ENCODE peak calls at places on chromosome 10, in four cellular contexts. U is cardiac fibroblast, I is neural progenitor cell, T is prostate gland. P is an unnamed sample.

GRCh38 chr10:14880201-14880600 is 1.5 kb downstream of the SUV39H2 start:
- DNase-seq in T (no peak), I (no peak), U (peak), P (peak)

GRCh38 chr10:65270969-65271368 is 1654.9 kb upstream of the LRRTM3 start:
- DNase-seq in I (no peak), T (no peak), U (no peak), P (no peak)

GRCh38 chr10:49330127-49330665 is 31.2 kb downstream of the C10orf71 start:
- DNase-seq in I (no peak), T (no peak), U (no peak), P (no peak)

GRCh38 chr10:93445097-93445960 is 36.8 kb downstream of the MYOF start:
- DNase-seq in U (peak), T (peak), I (peak), P (peak)

GRCh38 chr10:61902448-61903183 is 1.1 kb downstream of the ARID5B start:
- DNase-seq in I (peak), U (peak), T (peak), P (peak)

GRCh38 chr10:50563906-50564305 is 59.9 kb downstream of the SGMS1 start:
- DNase-seq in U (no peak), I (no peak), T (no peak), P (no peak)

GRCh38 chr10:14074062-14074884 is 256.5 kb downstream of the FRMD4A start:
- DNase-seq in T (peak), U (peak), I (no peak), P (peak)

GRCh38 chr10:51389415-51390342 is 309.7 kb downstream of the CSTF2T start:
- DNase-seq in T (peak), U (peak), I (peak), P (peak)

GRCh38 chr10:38157270-38157685 is 63.1 kb downstream of the ZNF37A start:
- DNase-seq in U (no peak), T (no peak), I (no peak), P (no peak)

GRCh38 chr10:7035111-7035761 is 375.6 kb downstream of the SFMBT2 start:
- DNase-seq in T (no peak), U (no peak), I (no peak), P (no peak)

GRCh38 chr10:29102636-29103035 is 186.2 kb upstream of the LYZL1 start:
- DNase-seq in T (no peak), I (no peak), U (no peak), P (no peak)

GRCh38 chr10:17533731-17534130 is 79.3 kb upstream of the ST8SIA6 start:
- DNase-seq in I (no peak), U (peak), T (no peak), P (peak)

GRCh38 chr10:91422915-91423314 is 12.8 kb downstream of the HECTD2 start:
- DNase-seq in I (no peak), T (no peak), U (no peak), P (no peak)

GRCh38 chr10:131456411-131456810 is 144.9 kb upstream of the TCERG1L start:
- DNase-seq in I (no peak), T (no peak), U (no peak), P (no peak)

GRCh38 chr10:131869344-131869743 is 31.5 kb upstream of the PPP2R2D start:
- DNase-seq in I (no peak), T (no peak), U (no peak), P (no peak)

GRCh38 chr10:15146366-15146765 is 22.1 kb downstream of the NMT2 start:
- DNase-seq in U (no peak), T (no peak), I (peak), P (no peak)

GRCh38 chr10:30980951-30981616 is 50.6 kb downstream of the ZNF438 start:
- DNase-seq in T (peak), I (no peak), U (peak), P (peak)

GRCh38 chr10:6607187-6607586 is 27.1 kb upstream of the PRKCQ start:
- DNase-seq in T (no peak), I (no peak), U (no peak), P (no peak)

GRCh38 chr10:44253769-44254462 is 131.0 kb downstream of the CXCL12 start:
- DNase-seq in T (peak), I (no peak), U (peak), P (peak)

GRCh38 chr10:79112898-79113431 is 44.2 kb downstream of the ZMIZ1 start:
- DNase-seq in I (no peak), T (peak), U (peak), P (peak)

GRCh38 chr10:42962902-42963231 is 114.0 kb upstream of the RET start:
- DNase-seq in T (no peak), I (no peak), U (no peak), P (no peak)

GRCh38 chr10:67629461-67629971 is 66.5 kb downstream of the CTNNA3 start:
- DNase-seq in I (peak), U (peak), T (no peak), P (peak)

GRCh38 chr10:17229016-17229716 is 1.1 kb downstream of the VIM start:
- DNase-seq in U (peak), I (peak), T (peak), P (peak)

GRCh38 chr10:79176052-79176501 is 107.3 kb downstream of the ZMIZ1 start:
- DNase-seq in U (no peak), T (no peak), I (no peak), P (peak)

GRCh38 chr10:127456122-127456521 is 93.0 kb upstream of the NPS start:
- DNase-seq in U (no peak), I (no peak), T (no peak), P (no peak)

GRCh38 chr10:124131176-124131575 is 37.8 kb upstream of the CHST15 start:
- DNase-seq in I (peak), T (no peak), U (no peak), P (no peak)

GRCh38 chr10:75952093-75952492 is 520.7 kb downstream of the LRMDA start:
- DNase-seq in U (no peak), T (no peak), I (no peak), P (no peak)

GRCh38 chr10:46299267-46299530 is 12.4 kb downstream of the ANTXRL start:
- DNase-seq in U (no peak), T (no peak), I (no peak), P (no peak)

GRCh38 chr10:59362991-59363390 is 642 bp upstream of the FAM13C start:
- DNase-seq in I (peak), U (peak), T (peak), P (peak)

GRCh38 chr10:74305730-74306129 is 154.7 kb downstream of the ADK start:
- DNase-seq in T (no peak), I (no peak), U (no peak), P (no peak)

GRCh38 chr10:96415896-96416554 is 57.2 kb upstream of the OPALIN start:
- DNase-seq in T (no peak), U (no peak), I (no peak), P (no peak)

GRCh38 chr10:98374176-98374969 is 40.6 kb downstream of the PYROXD2 start:
- DNase-seq in I (no peak), U (peak), T (no peak), P (peak)

GRCh38 chr10:132110091-132110490 is 44.3 kb downstream of the JAKMIP3 start:
- DNase-seq in U (no peak), T (no peak), I (no peak), P (no peak)

GRCh38 chr10:97726636-97727178 is 10.2 kb upstream of the ZFYVE27 start:
- DNase-seq in T (peak), I (peak), U (peak), P (peak)

GRCh38 chr10:129098517-129098916 is 368.5 kb upstream of the MGMT start:
- DNase-seq in U (no peak), I (no peak), T (no peak), P (no peak)

GRCh38 chr10:129094813-129095212 is 372.2 kb upstream of the MGMT start:
- DNase-seq in U (no peak), T (no peak), I (no peak), P (no peak)

GRCh38 chr10:129095980-129096339 is 371.1 kb upstream of the MGMT start:
- DNase-seq in U (no peak), T (no peak), I (no peak), P (no peak)

GRCh38 chr10:129097776-129098175 is 369.3 kb upstream of the MGMT start:
- DNase-seq in U (peak), I (no peak), T (no peak), P (peak)

DNA sequence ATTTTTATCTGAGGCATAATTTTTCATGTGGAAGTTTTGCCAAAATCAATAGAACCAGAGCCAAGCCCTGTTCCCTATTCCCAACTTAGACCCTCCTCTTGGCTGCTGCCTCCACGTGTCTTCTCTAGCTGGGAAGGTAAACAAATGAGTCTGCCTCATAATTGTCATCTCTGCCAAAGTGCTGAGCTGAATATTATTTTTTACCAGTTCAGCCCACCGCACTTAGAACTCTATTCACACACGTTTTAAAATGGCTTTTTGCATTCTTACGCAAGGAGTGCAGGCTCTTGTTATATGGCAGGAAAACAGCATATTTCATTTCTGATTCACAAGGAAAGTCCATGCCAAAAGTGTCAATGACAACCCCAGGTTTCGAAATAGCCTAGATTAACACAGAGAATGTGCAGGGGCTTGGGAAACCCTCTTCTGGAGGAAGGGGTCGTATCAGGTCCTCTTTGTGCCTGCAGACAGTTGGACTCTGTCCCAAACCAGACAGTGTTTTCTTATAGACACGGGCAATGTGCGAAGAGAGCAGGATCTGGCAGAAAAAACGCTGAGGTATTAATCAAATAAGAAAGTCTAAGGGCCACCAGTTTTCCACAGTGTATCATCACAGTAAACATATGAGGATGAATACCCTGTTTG is 370.6 kb upstream of the MGMT start:
- DNase-seq in U (peak), T (peak), I (no peak), P (peak)
- H3K4me3 ChIP-seq in U (no peak), T (no peak), I (no peak), P (no peak)

GRCh38 chr10:119178371-119179119 is at the start of gene PRDX3:
- DNase-seq in I (peak), U (peak), T (peak), P (peak)

GRCh38 chr10:119177708-119178370 is 773 bp downstream of the PRDX3 start:
- DNase-seq in T (no peak), I (no peak), U (no peak), P (no peak)

GRCh38 chr10:119174109-119174508 is 4.5 kb downstream of the PRDX3 start:
- DNase-seq in T (no peak), I (no peak), U (no peak), P (no peak)

GRCh38 chr10:119176166-119176565 is 2.4 kb downstream of the PRDX3 start:
- DNase-seq in U (no peak), T (no peak), I (no peak), P (no peak)
- TF ChIP-seq CTCF in U (no peak), T (no peak), I (no peak), P (no peak)

DNA sequence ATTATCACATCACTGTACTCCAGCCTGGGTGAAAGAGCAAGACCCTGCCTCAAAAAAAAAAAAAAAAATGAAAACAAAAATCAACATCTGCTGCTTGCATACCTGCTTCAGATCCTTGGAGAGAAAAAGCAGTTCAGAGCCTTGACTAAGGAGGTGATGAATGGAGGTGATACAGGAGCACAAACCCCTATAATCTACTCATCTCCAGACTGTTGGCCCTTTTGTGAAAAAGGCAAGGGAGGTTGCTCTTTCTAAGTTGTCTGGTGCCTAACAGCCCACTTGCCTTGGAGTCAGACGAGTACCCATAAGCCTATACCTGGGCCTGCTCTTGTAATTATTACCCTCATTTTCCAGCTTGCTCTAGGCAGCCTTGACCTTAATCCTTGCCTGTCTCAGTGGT is 1.4 kb downstream of the SFXN2 start:
- DNase-seq in U (no peak), T (no peak), I (no peak), P (no peak)
- H3K4me3 ChIP-seq in U (no peak), T (no peak), I (peak), P (no peak)

GRCh38 chr10:71523756-71524155 is 127.0 kb downstream of the CDH23 start:
- DNase-seq in U (no peak), I (no peak), T (no peak), P (no peak)

GRCh38 chr10:71521504-71522290 is 125.0 kb downstream of the CDH23 start:
- DNase-seq in U (no peak), I (no peak), T (no peak), P (no peak)

GRCh38 chr10:71520042-71520441 is 123.3 kb downstream of the CDH23 start:
- DNase-seq in U (peak), I (no peak), T (no peak), P (no peak)

GRCh38 chr10:71525102-71525501 is 128.4 kb downstream of the CDH23 start:
- DNase-seq in U (no peak), I (no peak), T (no peak), P (no peak)

GRCh38 chr10:71522438-71523144 is 125.9 kb downstream of the CDH23 start:
- DNase-seq in I (peak), U (no peak), T (no peak), P (no peak)
- TF ChIP-seq CTCF in I (peak), U (no peak), T (no peak), P (no peak)

DNA sequence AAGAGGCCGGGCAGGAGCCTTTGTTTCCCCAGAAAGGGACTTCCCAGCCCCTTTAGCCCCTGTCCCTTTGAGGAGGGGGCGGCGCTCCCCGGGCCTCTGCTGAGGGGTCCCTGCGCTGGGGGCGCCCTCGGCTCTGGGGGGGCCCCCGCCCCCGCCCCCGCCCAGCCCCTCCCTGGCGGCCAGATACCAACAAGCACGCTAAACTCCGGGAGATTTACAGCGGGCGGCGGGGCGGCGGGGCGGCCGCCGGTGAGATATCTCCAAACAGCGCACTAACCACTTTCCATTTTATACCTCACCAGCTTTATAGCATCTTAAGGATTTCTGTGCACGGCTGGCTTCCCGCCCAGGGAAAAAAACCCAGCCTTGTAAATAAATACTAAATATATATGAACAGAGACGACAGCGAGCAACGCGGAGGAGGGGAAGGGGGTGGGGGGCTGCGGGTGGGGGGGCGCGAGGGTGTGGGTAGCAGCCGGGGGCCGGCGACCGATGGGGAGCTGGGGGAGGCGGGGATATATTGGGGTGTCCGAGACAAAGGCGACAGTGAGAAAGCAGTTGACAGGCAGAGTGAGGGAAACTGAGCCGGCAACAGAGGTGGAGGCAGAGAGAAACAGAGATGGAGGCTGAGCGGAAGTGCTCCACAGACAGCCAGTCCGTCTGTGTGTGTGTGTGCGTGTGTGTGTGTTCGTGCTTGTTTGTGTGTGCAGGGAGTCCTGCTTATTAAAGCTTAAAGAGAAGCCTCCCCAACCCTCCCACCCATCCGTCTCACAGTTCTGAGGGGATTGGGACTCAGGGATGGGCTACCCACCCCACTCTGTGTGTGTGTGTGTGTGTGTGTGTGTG is 85.8 kb downstream of the HIF1AN start:
- DNase-seq in I (no peak), T (no peak), U (peak), P (peak)
- H3K4me3 ChIP-seq in I (no peak), T (no peak), U (no peak), P (no peak)

P was measured in fibroblast of the aortic adventitia.